ENCODE peak calls at places on chromosome 5, in four cellular contexts. T is hippocampal formation; S is kidney epithelial cell; L is stimulated activated CD4-positive, alpha-beta T cell treated with anti-CD3 and anti-CD28 coated beads, Interleukin-15, amount 100 ng/mL, for 24 hours. D is an unnamed sample.

GRCh38 chr5:55575815-55576583 is 41.2 kb upstream of the PLPP1 start:
- DNase-seq in S (no peak), T (no peak), L (no peak), D (no peak)

GRCh38 chr5:37490931-37491330 is 111.8 kb downstream of the WDR70 start:
- DNase-seq in L (no peak), S (no peak), T (no peak), D (no peak)

GRCh38 chr5:79193643-79194042 is 42.3 kb upstream of the JMY start:
- DNase-seq in S (no peak), L (no peak), T (no peak), D (no peak)

GRCh38 chr5:134543820-134544692 is 18.6 kb downstream of the JADE2 start:
- DNase-seq in L (peak; percentile 68), T (no peak), S (no peak), D (no peak)

GRCh38 chr5:157543825-157544622 is 31.6 kb downstream of the ADAM19 start:
- DNase-seq in L (peak; percentile 15), T (no peak), S (no peak), D (no peak)

GRCh38 chr5:118989816-118990215 is 1.5 kb upstream of the DTWD2 start:
- DNase-seq in T (no peak), L (no peak), S (no peak), D (no peak)

GRCh38 chr5:139660105-139660915 is 12.2 kb downstream of the CXXC5 start:
- DNase-seq in S (no peak), L (no peak), T (peak; percentile 93), D (peak; percentile 90)

GRCh38 chr5:6365142-6365976 is 13.0 kb downstream of the MED10 start:
- DNase-seq in L (no peak), T (no peak), S (no peak), D (no peak)

GRCh38 chr5:125575561-125576504 is 829.4 kb upstream of the ZNF608 start:
- DNase-seq in L (no peak), S (no peak), T (peak; percentile 53), D (peak; percentile 16)

GRCh38 chr5:19240150-19240549 is 747.9 kb downstream of the CDH18 start:
- DNase-seq in L (no peak), S (peak; percentile 41), T (no peak), D (peak; percentile 31)

GRCh38 chr5:40841068-40841805 is at the start of gene CARD6:
- DNase-seq in T (no peak), S (no peak), L (no peak), D (peak; percentile 66)

GRCh38 chr5:114957384-114957783 is 212.3 kb downstream of the TRIM36 start:
- DNase-seq in T (no peak), L (no peak), S (no peak), D (no peak)

GRCh38 chr5:54900906-54901725 is 84.3 kb downstream of the ESM1 start:
- DNase-seq in T (no peak), L (no peak), S (peak; percentile 76), D (no peak)

GRCh38 chr5:15885156-15885555 is 294.4 kb downstream of the MARCHF11 start:
- DNase-seq in T (no peak), L (no peak), S (no peak), D (no peak)

GRCh38 chr5:111385970-111386831 is 126.1 kb downstream of the STARD4 start:
- DNase-seq in T (no peak), S (no peak), L (no peak), D (no peak)

GRCh38 chr5:154077692-154078091 is 38.9 kb downstream of the MFAP3 start:
- DNase-seq in S (no peak), T (no peak), L (no peak), D (no peak)

GRCh38 chr5:109971968-109972367 is 282.2 kb downstream of the MAN2A1 start:
- DNase-seq in T (no peak), L (no peak), S (no peak), D (no peak)

GRCh38 chr5:78025540-78025939 is 249.4 kb upstream of the TBCA start:
- DNase-seq in L (no peak), S (no peak), T (no peak), D (no peak)

GRCh38 chr5:52269395-52269794 is 518.3 kb upstream of the ITGA1 start:
- DNase-seq in S (no peak), L (no peak), T (no peak), D (no peak)

GRCh38 chr5:178590141-178590923 is at the start of gene COL23A1:
- DNase-seq in S (no peak), T (no peak), L (peak; percentile 54), D (no peak)

GRCh38 chr5:35246411-35246810 is 16.1 kb upstream of the PRLR start:
- DNase-seq in T (no peak), S (no peak), L (no peak), D (peak; percentile 60)

GRCh38 chr5:111074244-111074643 is 2.7 kb downstream of the TSLP start:
- DNase-seq in T (no peak), S (no peak), L (no peak), D (no peak)

GRCh38 chr5:92945630-92946097 is 635.4 kb downstream of the NR2F1-AS1 start:
- DNase-seq in S (peak; percentile 14), L (no peak), T (no peak), D (peak; percentile 73)

GRCh38 chr5:178895615-178896571 is at the start of gene ZFP2:
- DNase-seq in S (no peak), L (peak; percentile 48), T (peak; percentile 70), D (peak; percentile 19)

GRCh38 chr5:145324101-145324500 is 511.0 kb downstream of the PRELID2 start:
- DNase-seq in S (no peak), L (no peak), T (no peak), D (no peak)